ENCODE peak calls at places on chromosomes 16 and 17, in four cellular contexts. X is HT1080, W is A172, H is GM12865. Z is an unnamed sample.

GRCh38 chr17:16086957-16087356 is 87.3 kb downstream of the TTC19 start:
- DNase-seq in X (no peak), W (no peak), H (no peak), Z (no peak)

GRCh38 chr17:43665387-43666101 is 3.8 kb upstream of the MEOX1 start:
- DNase-seq in X (no peak), W (no peak), H (no peak), Z (no peak)

GRCh38 chr16:31453255-31454204 is 5.8 kb upstream of the ARMC5 start:
- DNase-seq in X (peak; percentile 44), W (peak; percentile 68), H (no peak), Z (peak; percentile 91)

GRCh38 chr17:65283704-65284103 is 146.5 kb downstream of the RGS9 start:
- DNase-seq in X (peak; percentile 78), W (peak; percentile 84), H (no peak), Z (peak; percentile 20)

GRCh38 chr16:23145186-23145585 is 4.1 kb downstream of the USP31 start:
- DNase-seq in X (no peak), W (peak; percentile 67), H (no peak), Z (peak; percentile 73)

GRCh38 chr17:45001310-45001709 is 33.2 kb upstream of the C1QL1 start:
- DNase-seq in X (no peak), W (no peak), H (no peak), Z (no peak)

GRCh38 chr16:56093055-56093454 is 98.2 kb upstream of the GNAO1 start:
- DNase-seq in X (no peak), W (no peak), H (no peak), Z (no peak)

GRCh38 chr16:59698341-59698979 is 964.3 kb upstream of the GOT2 start:
- DNase-seq in X (peak; percentile 11), W (no peak), H (no peak), Z (peak; percentile 59)

GRCh38 chr16:83714286-83714685 is 93.5 kb upstream of the HSBP1 start:
- DNase-seq in X (no peak), W (no peak), H (no peak), Z (no peak)

GRCh38 chr17:49638818-49639217 is 39.1 kb downstream of the SPOP start:
- DNase-seq in X (no peak), W (peak; percentile 27), H (no peak), Z (no peak)

GRCh38 chr17:67865438-67865837 is 40.1 kb downstream of the BPTF start:
- DNase-seq in X (no peak), W (no peak), H (no peak), Z (no peak)

GRCh38 chr16:2473999-2474876 is 689 bp upstream of the TBC1D24 start:
- DNase-seq in X (no peak), W (no peak), H (peak; percentile 72), Z (peak; percentile 47)

GRCh38 chr16:84271866-84272265 is 22.8 kb upstream of the WFDC1 start:
- DNase-seq in X (no peak), W (no peak), H (no peak), Z (no peak)

GRCh38 chr16:68481636-68482035 is 33.3 kb upstream of the SMPD3 start:
- DNase-seq in X (no peak), W (no peak), H (no peak), Z (no peak)

GRCh38 chr17:32915108-32915700 is 12.7 kb upstream of the TMEM98 start:
- DNase-seq in X (no peak), W (no peak), H (no peak), Z (no peak)

GRCh38 chr16:78072275-78072674 is 27.2 kb upstream of the WWOX start:
- DNase-seq in X (no peak), W (no peak), H (no peak), Z (no peak)

GRCh38 chr17:18314059-18314730 is 599 bp downstream of the TOP3A start:
- DNase-seq in X (no peak), W (no peak), H (no peak), Z (peak; percentile 11)

GRCh38 chr17:81640011-81640410 is 3.0 kb downstream of the TSPAN10 start:
- DNase-seq in X (no peak), W (no peak), H (no peak), Z (no peak)

GRCh38 chr16:10647721-10648296 is 46.9 kb downstream of the TEKT5 start:
- DNase-seq in X (no peak), W (no peak), H (no peak), Z (no peak)

GRCh38 chr17:41009301-41009760 is 403 bp upstream of the KRTAP3-1 start:
- DNase-seq in X (no peak), W (peak; percentile 18), H (no peak), Z (no peak)

GRCh38 chr17:41329279-41329925 is 13.9 kb upstream of the KRTAP17-1 start:
- DNase-seq in X (peak; percentile 57), W (peak; percentile 77), H (no peak), Z (peak; percentile 62)

GRCh38 chr17:82848022-82848592 is 8.3 kb upstream of the ZNF750 start:
- DNase-seq in X (no peak), W (no peak), H (no peak), Z (peak; percentile 90)

GRCh38 chr17:18362509-18363020 is 785 bp downstream of the SHMT1 start:
- DNase-seq in X (no peak), W (peak; percentile 31), H (peak; percentile 42), Z (peak; percentile 56)

GRCh38 chr17:28997811-28998210 is 8.0 kb downstream of the SEZ6 start:
- DNase-seq in X (no peak), W (no peak), H (no peak), Z (no peak)

GRCh38 chr16:70692130-70692470 is 6.2 kb upstream of the MTSS2 start:
- DNase-seq in X (no peak), W (no peak), H (no peak), Z (no peak)

GRCh38 chr16:15737140-15737644 is 87.1 kb downstream of the NDE1 start:
- DNase-seq in X (no peak), W (no peak), H (no peak), Z (no peak)

GRCh38 chr16:66928702-66929388 is 3.5 kb upstream of the RRAD start:
- DNase-seq in X (peak; percentile 53), W (peak; percentile 63), H (peak; percentile 53), Z (peak; percentile 52)

GRCh38 chr16:88309174-88309904 is 73.4 kb upstream of the ZNF469 start:
- DNase-seq in X (no peak), W (no peak), H (no peak), Z (no peak)

GRCh38 chr17:67974598-67975066 is 21.6 kb downstream of the C17orf58 start:
- DNase-seq in X (no peak), W (no peak), H (no peak), Z (no peak)

GRCh38 chr16:54921229-54921824 is 9.3 kb upstream of the IRX5 start:
- DNase-seq in X (peak; percentile 16), W (peak; percentile 18), H (no peak), Z (peak; percentile 77)

GRCh38 chr16:72172105-72173034 is at the start of gene PMFBP1:
- DNase-seq in X (peak; percentile 96), W (peak; percentile 79), H (peak; percentile 91), Z (peak; percentile 45)

GRCh38 chr17:4214142-4214541 is 49.6 kb downstream of the ANKFY1 start:
- DNase-seq in X (no peak), W (no peak), H (no peak), Z (no peak)

GRCh38 chr17:7323731-7324437 is 5.3 kb downstream of the NEURL4 start:
- DNase-seq in X (peak; percentile 30), W (no peak), H (peak; percentile 57), Z (peak; percentile 42)

Z was measured in MCF 10A.